ENCODE peak calls at places on chromosomes 6 and 20, in eight cellular contexts. One of them, this sample, is unnamed.

GRCh38 chr20:23417861-23418260 is 3.4 kb downstream of the NAPB start:
- DNase-seq in mammary epithelial cell: no peak
- DNase-seq in sigmoid colon: no peak
- DNase-seq in ovary: no peak
- DNase-seq in cardiac muscle cell: no peak
- DNase-seq in H1: no peak
- DNase-seq in lower lobe of right lung: no peak
- DNase-seq in fibroblast of lung: no peak
- DNase-seq in this sample: no peak

GRCh38 chr6:143176090-143177021 is 115.7 kb downstream of the AIG1 start:
- DNase-seq in ovary: no peak
- DNase-seq in fibroblast of lung: peak; percentile 99
- DNase-seq in sigmoid colon: no peak
- DNase-seq in H1: no peak
- DNase-seq in mammary epithelial cell: peak; percentile 92
- DNase-seq in lower lobe of right lung: no peak
- DNase-seq in cardiac muscle cell: peak; percentile 91
- DNase-seq in this sample: no peak

GRCh38 chr6:128069180-128069579 is 168.3 kb upstream of the THEMIS start:
- DNase-seq in ovary: no peak
- DNase-seq in lower lobe of right lung: no peak
- DNase-seq in cardiac muscle cell: peak; percentile 61
- DNase-seq in H1: no peak
- DNase-seq in sigmoid colon: no peak
- DNase-seq in fibroblast of lung: peak; percentile 80
- DNase-seq in mammary epithelial cell: no peak
- DNase-seq in this sample: no peak

GRCh38 chr20:42082611-42083010 is 464.4 kb upstream of the CHD6 start:
- DNase-seq in cardiac muscle cell: peak; percentile 18
- DNase-seq in fibroblast of lung: no peak
- DNase-seq in H1: no peak
- DNase-seq in sigmoid colon: no peak
- DNase-seq in mammary epithelial cell: no peak
- DNase-seq in ovary: peak; percentile 26
- DNase-seq in lower lobe of right lung: no peak
- DNase-seq in this sample: no peak

GRCh38 chr20:64232794-64233193 is 22.8 kb upstream of the PCMTD2 start:
- DNase-seq in mammary epithelial cell: no peak
- DNase-seq in ovary: no peak
- DNase-seq in lower lobe of right lung: peak; percentile 21
- DNase-seq in H1: no peak
- DNase-seq in sigmoid colon: no peak
- DNase-seq in fibroblast of lung: no peak
- DNase-seq in cardiac muscle cell: no peak
- DNase-seq in this sample: peak; percentile 30

GRCh38 chr6:90393232-90393884 is 96.7 kb upstream of the BACH2 start:
- DNase-seq in mammary epithelial cell: peak; percentile 57
- DNase-seq in H1: peak; percentile 47
- DNase-seq in lower lobe of right lung: no peak
- DNase-seq in sigmoid colon: peak; percentile 71
- DNase-seq in cardiac muscle cell: peak; percentile 73
- DNase-seq in fibroblast of lung: peak; percentile 53
- DNase-seq in ovary: peak; percentile 64
- DNase-seq in this sample: no peak

GRCh38 chr20:51650685-51651134 is 108.2 kb upstream of the NFATC2 start:
- DNase-seq in H1: no peak
- DNase-seq in mammary epithelial cell: peak; percentile 31
- DNase-seq in sigmoid colon: no peak
- DNase-seq in fibroblast of lung: peak; percentile 68
- DNase-seq in cardiac muscle cell: peak; percentile 73
- DNase-seq in lower lobe of right lung: peak; percentile 51
- DNase-seq in ovary: no peak
- DNase-seq in this sample: no peak

GRCh38 chr6:30836957-30837356 is 47.4 kb upstream of the DDR1 start:
- DNase-seq in ovary: no peak
- DNase-seq in lower lobe of right lung: no peak
- DNase-seq in H1: no peak
- DNase-seq in fibroblast of lung: peak; percentile 46
- DNase-seq in cardiac muscle cell: peak; percentile 80
- DNase-seq in mammary epithelial cell: no peak
- DNase-seq in sigmoid colon: no peak
- DNase-seq in this sample: no peak

GRCh38 chr20:52321396-52321795 is 129.8 kb upstream of the ZFP64 start:
- DNase-seq in H1: no peak
- DNase-seq in mammary epithelial cell: no peak
- DNase-seq in cardiac muscle cell: no peak
- DNase-seq in lower lobe of right lung: no peak
- DNase-seq in sigmoid colon: no peak
- DNase-seq in ovary: no peak
- DNase-seq in fibroblast of lung: no peak
- DNase-seq in this sample: no peak

DNA sequence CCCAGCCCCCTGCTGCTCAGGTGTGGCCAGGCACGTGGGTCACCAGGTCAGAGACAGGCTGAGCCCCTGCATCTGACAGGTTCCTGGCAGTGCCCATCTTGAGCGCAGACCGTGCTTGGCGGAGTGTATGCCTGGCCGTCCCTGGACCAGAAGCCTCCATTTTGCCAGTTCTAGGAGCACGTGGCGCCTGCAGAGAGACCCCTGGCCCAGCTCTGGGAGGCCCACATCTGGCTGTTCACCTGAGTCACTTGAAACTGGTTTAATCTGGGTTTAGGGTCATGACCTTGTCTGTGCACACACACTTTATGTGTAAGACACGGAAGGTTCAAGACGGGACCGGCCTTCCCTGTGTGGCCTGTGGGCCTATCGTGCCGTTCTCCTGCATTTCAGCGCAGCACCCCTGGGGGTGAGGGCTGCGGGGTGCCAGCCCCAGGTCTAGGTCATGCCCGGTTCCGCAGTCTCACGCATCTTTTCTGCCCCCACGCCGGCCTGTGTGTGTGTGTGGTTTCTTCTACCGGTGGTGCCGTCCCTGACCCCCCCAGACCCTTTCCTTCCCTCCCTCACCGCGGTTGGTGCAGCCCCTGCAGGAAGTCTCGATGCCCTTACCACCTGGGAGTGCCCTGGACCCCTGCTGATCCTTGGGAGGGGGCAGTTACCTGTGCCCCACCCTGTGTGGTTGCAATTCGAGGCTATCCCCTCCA is 14.0 kb downstream of the SS18L1 start:
- DNase-seq in cardiac muscle cell: no peak
- DNase-seq in sigmoid colon: no peak
- DNase-seq in mammary epithelial cell: no peak
- DNase-seq in lower lobe of right lung: no peak
- DNase-seq in ovary: no peak
- DNase-seq in fibroblast of lung: no peak
- DNase-seq in H1: no peak
- DNase-seq in this sample: no peak
- H3K36me3 ChIP-seq in cardiac muscle cell: peaks cover 6% of the 10 kb centered on the region
- H3K36me3 ChIP-seq in sigmoid colon: peaks cover 32% of the 10 kb centered on the region
- H3K36me3 ChIP-seq in mammary epithelial cell: peaks cover 1% of the 10 kb centered on the region
- H3K36me3 ChIP-seq in lower lobe of right lung: peaks cover 32% of the 10 kb centered on the region
- H3K36me3 ChIP-seq in ovary: no peaks in the 10 kb centered on the region
- H3K36me3 ChIP-seq in fibroblast of lung: peaks cover under 1% of the 10 kb centered on the region
- H3K36me3 ChIP-seq in H1: peaks cover 24% of the 10 kb centered on the region
- H3K36me3 ChIP-seq in this sample: peaks cover 20% of the 10 kb centered on the region

DNA sequence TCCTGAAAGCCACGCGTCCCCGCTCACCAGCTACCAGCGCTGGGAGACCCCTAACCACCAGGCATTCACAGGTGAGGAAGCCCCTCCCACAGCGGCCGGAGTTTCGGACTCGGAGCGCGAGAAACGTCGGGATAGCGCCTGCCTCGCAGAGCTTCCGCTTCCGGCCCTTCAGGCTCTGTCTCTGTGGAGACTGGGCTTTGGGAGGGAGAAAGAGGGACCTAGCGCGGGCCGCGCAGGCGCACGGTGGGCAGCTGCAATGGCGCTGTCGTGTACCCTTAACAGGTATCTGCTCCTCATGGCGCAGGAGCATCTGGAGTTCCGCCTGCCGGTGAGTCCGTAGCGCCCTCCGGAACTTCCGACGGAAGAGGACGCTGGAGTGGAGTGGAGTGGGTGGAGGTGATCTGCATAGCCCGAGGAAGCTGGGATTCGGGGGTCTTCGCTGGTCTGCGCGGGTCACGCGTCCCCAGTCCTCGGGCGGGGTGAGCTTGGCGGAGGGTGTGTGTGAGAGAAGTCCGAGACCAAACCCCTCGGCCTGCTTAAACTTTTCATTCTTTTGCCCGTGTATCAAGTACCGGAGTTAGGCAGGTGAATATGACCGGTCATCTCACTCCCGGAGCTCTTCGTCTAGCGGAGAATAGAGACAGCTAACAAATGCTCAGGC is at the start of gene TRMT11:
- DNase-seq in cardiac muscle cell: peak; percentile 88
- DNase-seq in H1: peak; percentile 85
- DNase-seq in fibroblast of lung: peak; percentile 84
- DNase-seq in sigmoid colon: peak; percentile 93
- DNase-seq in ovary: peak; percentile 87
- DNase-seq in lower lobe of right lung: peak; percentile 94
- DNase-seq in mammary epithelial cell: peak; percentile 89
- DNase-seq in this sample: peak; percentile 96
- TF ChIP-seq CTCF in cardiac muscle cell: no peak
- TF ChIP-seq CTCF in H1: no peak
- TF ChIP-seq CTCF in fibroblast of lung: no peak
- TF ChIP-seq CTCF in sigmoid colon: no peak
- TF ChIP-seq CTCF in ovary: no peak
- TF ChIP-seq CTCF in lower lobe of right lung: no peak
- TF ChIP-seq CTCF in mammary epithelial cell: no peak
- TF ChIP-seq CTCF in this sample: no peak

GRCh38 chr20:33798444-33798843 is 12.7 kb upstream of the CHMP4B start:
- DNase-seq in sigmoid colon: no peak
- DNase-seq in cardiac muscle cell: no peak
- DNase-seq in fibroblast of lung: no peak
- DNase-seq in mammary epithelial cell: no peak
- DNase-seq in H1: no peak
- DNase-seq in lower lobe of right lung: no peak
- DNase-seq in ovary: no peak
- DNase-seq in this sample: no peak

GRCh38 chr20:33793011-33793931 is 17.9 kb upstream of the CHMP4B start:
- DNase-seq in lower lobe of right lung: no peak
- DNase-seq in ovary: no peak
- DNase-seq in cardiac muscle cell: peak; percentile 55
- DNase-seq in mammary epithelial cell: no peak
- DNase-seq in fibroblast of lung: peak; percentile 77
- DNase-seq in sigmoid colon: peak; percentile 86
- DNase-seq in H1: no peak
- DNase-seq in this sample: no peak

GRCh38 chr20:33796263-33796906 is 14.8 kb upstream of the CHMP4B start:
- DNase-seq in sigmoid colon: no peak
- DNase-seq in ovary: no peak
- DNase-seq in mammary epithelial cell: peak; percentile 47
- DNase-seq in lower lobe of right lung: peak; percentile 62
- DNase-seq in H1: no peak
- DNase-seq in fibroblast of lung: no peak
- DNase-seq in cardiac muscle cell: no peak
- DNase-seq in this sample: peak; percentile 75

GRCh38 chr20:33791959-33792597 is 19.1 kb upstream of the CHMP4B start:
- DNase-seq in sigmoid colon: peak; percentile 82
- DNase-seq in cardiac muscle cell: peak; percentile 59
- DNase-seq in ovary: no peak
- DNase-seq in fibroblast of lung: peak; percentile 55
- DNase-seq in lower lobe of right lung: peak; percentile 66
- DNase-seq in H1: peak; percentile 31
- DNase-seq in mammary epithelial cell: no peak
- DNase-seq in this sample: peak; percentile 73

DNA sequence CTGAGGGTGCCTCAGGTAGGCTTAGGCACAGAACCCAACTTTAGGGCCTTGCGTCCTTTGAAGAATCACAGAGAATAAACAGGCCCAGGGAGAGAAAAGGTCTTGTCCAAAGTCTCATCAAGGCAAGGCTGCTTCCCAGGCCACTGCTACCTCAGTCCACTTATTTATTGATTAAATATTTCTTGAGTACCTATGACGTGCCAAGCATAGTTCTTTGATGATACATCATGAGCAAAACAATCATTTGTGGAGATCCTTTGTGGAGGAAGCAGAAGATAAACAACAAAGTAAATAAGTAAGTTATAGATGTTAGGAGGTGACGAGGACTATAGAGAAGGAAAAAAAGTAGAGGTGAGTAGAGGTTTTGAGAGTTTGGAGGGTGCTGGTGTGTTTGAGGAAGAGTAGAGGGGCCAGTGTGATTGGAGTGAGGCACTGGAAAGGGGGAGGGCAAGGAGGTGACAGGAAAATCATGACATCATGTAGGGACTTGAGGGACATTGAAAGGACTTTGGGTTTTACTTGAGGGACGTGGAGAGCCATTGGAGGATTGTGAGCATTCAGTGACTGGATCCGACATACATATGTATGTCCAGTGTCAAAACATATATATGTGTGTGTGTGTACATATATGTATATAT is 14.1 kb upstream of the CHMP4B start:
- DNase-seq in ovary: no peak
- DNase-seq in H1: no peak
- DNase-seq in lower lobe of right lung: no peak
- DNase-seq in cardiac muscle cell: no peak
- DNase-seq in mammary epithelial cell: no peak
- DNase-seq in fibroblast of lung: no peak
- DNase-seq in sigmoid colon: no peak
- DNase-seq in this sample: no peak
- H3K4me3 ChIP-seq in ovary: no peak overlapping the region
- H3K4me3 ChIP-seq in H1: no peak overlapping the region
- H3K4me3 ChIP-seq in lower lobe of right lung: no peak overlapping the region
- H3K4me3 ChIP-seq in cardiac muscle cell: no peak overlapping the region
- H3K4me3 ChIP-seq in mammary epithelial cell: no peak overlapping the region
- H3K4me3 ChIP-seq in fibroblast of lung: no peak overlapping the region
- H3K4me3 ChIP-seq in sigmoid colon: no peak overlapping the region
- H3K4me3 ChIP-seq in this sample: no peak overlapping the region

GRCh38 chr6:167933290-167933689 is 64.2 kb upstream of the KIF25 start:
- DNase-seq in lower lobe of right lung: no peak
- DNase-seq in fibroblast of lung: no peak
- DNase-seq in cardiac muscle cell: no peak
- DNase-seq in ovary: no peak
- DNase-seq in sigmoid colon: no peak
- DNase-seq in mammary epithelial cell: no peak
- DNase-seq in H1: no peak
- DNase-seq in this sample: no peak

GRCh38 chr6:167930300-167930699 is 67.2 kb upstream of the KIF25 start:
- DNase-seq in cardiac muscle cell: peak; percentile 44
- DNase-seq in sigmoid colon: no peak
- DNase-seq in lower lobe of right lung: no peak
- DNase-seq in H1: no peak
- DNase-seq in fibroblast of lung: peak; percentile 87
- DNase-seq in ovary: no peak
- DNase-seq in mammary epithelial cell: no peak
- DNase-seq in this sample: no peak

GRCh38 chr6:167933847-167934246 is 63.6 kb upstream of the KIF25 start:
- DNase-seq in mammary epithelial cell: no peak
- DNase-seq in H1: no peak
- DNase-seq in fibroblast of lung: no peak
- DNase-seq in sigmoid colon: no peak
- DNase-seq in lower lobe of right lung: no peak
- DNase-seq in cardiac muscle cell: no peak
- DNase-seq in ovary: no peak
- DNase-seq in this sample: no peak

GRCh38 chr6:167934426-167934864 is 63.0 kb upstream of the KIF25 start:
- DNase-seq in mammary epithelial cell: no peak
- DNase-seq in ovary: no peak
- DNase-seq in cardiac muscle cell: peak; percentile 25
- DNase-seq in fibroblast of lung: no peak
- DNase-seq in lower lobe of right lung: no peak
- DNase-seq in sigmoid colon: no peak
- DNase-seq in H1: no peak
- DNase-seq in this sample: no peak

GRCh38 chr6:167932468-167933276 is 64.8 kb upstream of the KIF25 start:
- DNase-seq in sigmoid colon: no peak
- DNase-seq in cardiac muscle cell: no peak
- DNase-seq in H1: no peak
- DNase-seq in lower lobe of right lung: no peak
- DNase-seq in ovary: no peak
- DNase-seq in mammary epithelial cell: peak; percentile 79
- DNase-seq in fibroblast of lung: no peak
- DNase-seq in this sample: no peak
- H3K36me3 ChIP-seq in sigmoid colon: peaks cover 15% of the 10 kb centered on the region
- H3K36me3 ChIP-seq in cardiac muscle cell: peaks cover 29% of the 10 kb centered on the region
- H3K36me3 ChIP-seq in H1: peaks cover 55% of the 10 kb centered on the region
- H3K36me3 ChIP-seq in lower lobe of right lung: peaks cover 40% of the 10 kb centered on the region
- H3K36me3 ChIP-seq in ovary: no peaks in the 10 kb centered on the region
- H3K36me3 ChIP-seq in mammary epithelial cell: peaks cover 6% of the 10 kb centered on the region
- H3K36me3 ChIP-seq in fibroblast of lung: no peaks in the 10 kb centered on the region
- H3K36me3 ChIP-seq in this sample: peaks cover 28% of the 10 kb centered on the region

This sample was measured in upper lobe of right lung.